ENCODE peak calls at places on chromosomes 12 and 14, in nine cellular contexts. One of them, this sample, is unnamed.

GRCh38 chr14:74309125-74309654 is 6.5 kb upstream of the ABCD4 start:
- DNase-seq in NB4: no peak
- DNase-seq in IMR-90: no peak
- DNase-seq in HFF-Myc: no peak
- DNase-seq in GM10248: no peak
- DNase-seq in left ventricle myocardium inferior: no peak
- DNase-seq in Calu3: no peak
- DNase-seq in tibial artery: no peak
- DNase-seq in GM12878: no peak
- DNase-seq in this sample: no peak

GRCh38 chr12:6347367-6348338 is 5.8 kb upstream of the TNFRSF1A start:
- DNase-seq in NB4: no peak
- DNase-seq in IMR-90: peak; percentile 64
- DNase-seq in HFF-Myc: no peak
- DNase-seq in GM10248: no peak
- DNase-seq in left ventricle myocardium inferior: peak; percentile 61
- DNase-seq in Calu3: no peak
- DNase-seq in tibial artery: peak; percentile 87
- DNase-seq in GM12878: no peak
- DNase-seq in this sample: no peak

GRCh38 chr12:25459541-25459951 is 93.5 kb downstream of the LMNTD1 start:
- DNase-seq in NB4: peak; percentile 55
- DNase-seq in IMR-90: no peak
- DNase-seq in HFF-Myc: no peak
- DNase-seq in GM10248: peak; percentile 21
- DNase-seq in left ventricle myocardium inferior: peak; percentile 23
- DNase-seq in Calu3: no peak
- DNase-seq in tibial artery: no peak
- DNase-seq in GM12878: peak; percentile 5
- DNase-seq in this sample: no peak

GRCh38 chr12:93862424-93862823 is 185.2 kb downstream of the CRADD start:
- DNase-seq in NB4: no peak
- DNase-seq in IMR-90: no peak
- DNase-seq in HFF-Myc: no peak
- DNase-seq in GM10248: no peak
- DNase-seq in left ventricle myocardium inferior: no peak
- DNase-seq in Calu3: no peak
- DNase-seq in tibial artery: no peak
- DNase-seq in GM12878: no peak
- DNase-seq in this sample: peak; percentile 2

GRCh38 chr12:119072463-119072862 is 91.1 kb downstream of the SRRM4 start:
- DNase-seq in NB4: no peak
- DNase-seq in IMR-90: no peak
- DNase-seq in HFF-Myc: no peak
- DNase-seq in GM10248: no peak
- DNase-seq in left ventricle myocardium inferior: no peak
- DNase-seq in Calu3: no peak
- DNase-seq in tibial artery: no peak
- DNase-seq in GM12878: no peak
- DNase-seq in this sample: no peak

GRCh38 chr14:44988694-44989093 is 26.7 kb downstream of the TOGARAM1 start:
- DNase-seq in NB4: peak; percentile 19
- DNase-seq in IMR-90: no peak
- DNase-seq in HFF-Myc: no peak
- DNase-seq in GM10248: no peak
- DNase-seq in left ventricle myocardium inferior: peak; percentile 43
- DNase-seq in Calu3: no peak
- DNase-seq in tibial artery: no peak
- DNase-seq in GM12878: no peak
- DNase-seq in this sample: no peak

GRCh38 chr14:59274991-59275391 is 86.5 kb downstream of the DAAM1 start:
- DNase-seq in NB4: peak; percentile 18
- DNase-seq in IMR-90: no peak
- DNase-seq in HFF-Myc: no peak
- DNase-seq in GM10248: peak; percentile 15
- DNase-seq in left ventricle myocardium inferior: peak; percentile 41
- DNase-seq in Calu3: peak; percentile 42
- DNase-seq in tibial artery: no peak
- DNase-seq in GM12878: peak; percentile 67
- DNase-seq in this sample: no peak

GRCh38 chr12:252634-253033 is 10.0 kb downstream of the SLC6A13 start:
- DNase-seq in NB4: no peak
- DNase-seq in IMR-90: no peak
- DNase-seq in HFF-Myc: no peak
- DNase-seq in GM10248: no peak
- DNase-seq in left ventricle myocardium inferior: no peak
- DNase-seq in Calu3: peak; percentile 14
- DNase-seq in tibial artery: no peak
- DNase-seq in GM12878: no peak
- DNase-seq in this sample: no peak

GRCh38 chr12:42809226-42809625 is 219.7 kb upstream of the PRICKLE1 start:
- DNase-seq in NB4: no peak
- DNase-seq in IMR-90: peak; percentile 48
- DNase-seq in HFF-Myc: no peak
- DNase-seq in GM10248: no peak
- DNase-seq in left ventricle myocardium inferior: no peak
- DNase-seq in Calu3: no peak
- DNase-seq in tibial artery: no peak
- DNase-seq in GM12878: no peak
- DNase-seq in this sample: no peak

GRCh38 chr14:103626150-103626850 is 2.7 kb upstream of the KLC1 start:
- DNase-seq in NB4: peak; percentile 22
- DNase-seq in IMR-90: no peak
- DNase-seq in HFF-Myc: no peak
- DNase-seq in GM10248: no peak
- DNase-seq in left ventricle myocardium inferior: no peak
- DNase-seq in Calu3: no peak
- DNase-seq in tibial artery: no peak
- DNase-seq in GM12878: no peak
- DNase-seq in this sample: no peak

GRCh38 chr12:66916189-66916588 is 237.3 kb upstream of the GRIP1 start:
- DNase-seq in NB4: no peak
- DNase-seq in IMR-90: no peak
- DNase-seq in HFF-Myc: no peak
- DNase-seq in GM10248: no peak
- DNase-seq in left ventricle myocardium inferior: no peak
- DNase-seq in Calu3: no peak
- DNase-seq in tibial artery: no peak
- DNase-seq in GM12878: no peak
- DNase-seq in this sample: no peak

GRCh38 chr14:60756847-60757246 is 22.3 kb downstream of the MNAT1 start:
- DNase-seq in NB4: no peak
- DNase-seq in IMR-90: peak; percentile 44
- DNase-seq in HFF-Myc: no peak
- DNase-seq in GM10248: no peak
- DNase-seq in left ventricle myocardium inferior: no peak
- DNase-seq in Calu3: no peak
- DNase-seq in tibial artery: no peak
- DNase-seq in GM12878: no peak
- DNase-seq in this sample: no peak

GRCh38 chr14:23376477-23377200 is at the start of gene CMTM5:
- DNase-seq in NB4: peak; percentile 14
- DNase-seq in IMR-90: no peak
- DNase-seq in HFF-Myc: no peak
- DNase-seq in GM10248: no peak
- DNase-seq in left ventricle myocardium inferior: no peak
- DNase-seq in Calu3: no peak
- DNase-seq in tibial artery: no peak
- DNase-seq in GM12878: no peak
- DNase-seq in this sample: peak; percentile 25

GRCh38 chr12:62522984-62523383 is 56.4 kb downstream of the MON2 start:
- DNase-seq in NB4: peak; percentile 22
- DNase-seq in IMR-90: peak; percentile 15
- DNase-seq in HFF-Myc: no peak
- DNase-seq in GM10248: peak; percentile 15
- DNase-seq in left ventricle myocardium inferior: no peak
- DNase-seq in Calu3: no peak
- DNase-seq in tibial artery: no peak
- DNase-seq in GM12878: no peak
- DNase-seq in this sample: no peak

GRCh38 chr14:74237441-74237840 is 1.8 kb upstream of the VSX2 start:
- DNase-seq in NB4: no peak
- DNase-seq in IMR-90: no peak
- DNase-seq in HFF-Myc: no peak
- DNase-seq in GM10248: no peak
- DNase-seq in left ventricle myocardium inferior: no peak
- DNase-seq in Calu3: no peak
- DNase-seq in tibial artery: no peak
- DNase-seq in GM12878: no peak
- DNase-seq in this sample: no peak

GRCh38 chr14:36807727-36808126 is 146.1 kb downstream of the PAX9 start:
- DNase-seq in NB4: no peak
- DNase-seq in IMR-90: no peak
- DNase-seq in HFF-Myc: no peak
- DNase-seq in GM10248: no peak
- DNase-seq in left ventricle myocardium inferior: no peak
- DNase-seq in Calu3: no peak
- DNase-seq in tibial artery: no peak
- DNase-seq in GM12878: no peak
- DNase-seq in this sample: no peak

GRCh38 chr14:55019968-55020554 is 6.8 kb downstream of the WDHD1 start:
- DNase-seq in NB4: no peak
- DNase-seq in IMR-90: peak; percentile 51
- DNase-seq in HFF-Myc: no peak
- DNase-seq in GM10248: no peak
- DNase-seq in left ventricle myocardium inferior: no peak
- DNase-seq in Calu3: no peak
- DNase-seq in tibial artery: no peak
- DNase-seq in GM12878: no peak
- DNase-seq in this sample: no peak

GRCh38 chr12:15540469-15540872 is 218.2 kb downstream of the PTPRO start:
- DNase-seq in NB4: no peak
- DNase-seq in IMR-90: peak; percentile 78
- DNase-seq in HFF-Myc: peak; percentile 64
- DNase-seq in GM10248: no peak
- DNase-seq in left ventricle myocardium inferior: no peak
- DNase-seq in Calu3: no peak
- DNase-seq in tibial artery: no peak
- DNase-seq in GM12878: no peak
- DNase-seq in this sample: no peak

DNA sequence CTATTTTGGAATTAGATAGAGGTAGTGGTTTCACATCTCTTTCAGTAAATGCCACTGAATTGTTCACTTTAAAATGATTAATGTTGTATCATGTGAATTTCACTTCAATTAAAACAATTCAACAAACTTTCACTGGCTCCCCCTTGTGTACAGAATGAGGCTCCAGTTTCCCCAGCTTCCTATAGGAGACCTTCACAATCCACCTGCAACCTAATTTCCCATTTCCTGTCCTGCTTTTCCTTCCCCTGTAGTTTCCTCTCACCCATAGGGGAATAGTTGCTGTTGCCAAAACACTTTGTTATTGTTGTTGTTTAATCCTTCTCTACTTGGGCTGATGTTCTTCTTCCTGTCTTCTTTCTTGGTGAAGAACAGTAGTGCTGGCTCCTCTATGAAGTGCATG is 59.8 kb downstream of the NPAS3 start:
- DNase-seq in NB4: no peak
- DNase-seq in IMR-90: peak; percentile 9
- DNase-seq in HFF-Myc: peak; percentile 20
- DNase-seq in GM10248: no peak
- DNase-seq in left ventricle myocardium inferior: no peak
- DNase-seq in Calu3: peak; percentile 1
- DNase-seq in tibial artery: no peak
- DNase-seq in GM12878: no peak
- DNase-seq in this sample: no peak
- TF ChIP-seq CTCF in NB4: no peak
- TF ChIP-seq CTCF in IMR-90: peak; percentile 55
- TF ChIP-seq CTCF in HFF-Myc: peak; percentile 53
- TF ChIP-seq CTCF in GM10248: no peak
- TF ChIP-seq CTCF in left ventricle myocardium inferior: peak; percentile 62
- TF ChIP-seq CTCF in Calu3: no peak
- TF ChIP-seq CTCF in tibial artery: peak; percentile 35
- TF ChIP-seq CTCF in GM12878: no peak
- TF ChIP-seq CTCF in this sample: peak; percentile 24

DNA sequence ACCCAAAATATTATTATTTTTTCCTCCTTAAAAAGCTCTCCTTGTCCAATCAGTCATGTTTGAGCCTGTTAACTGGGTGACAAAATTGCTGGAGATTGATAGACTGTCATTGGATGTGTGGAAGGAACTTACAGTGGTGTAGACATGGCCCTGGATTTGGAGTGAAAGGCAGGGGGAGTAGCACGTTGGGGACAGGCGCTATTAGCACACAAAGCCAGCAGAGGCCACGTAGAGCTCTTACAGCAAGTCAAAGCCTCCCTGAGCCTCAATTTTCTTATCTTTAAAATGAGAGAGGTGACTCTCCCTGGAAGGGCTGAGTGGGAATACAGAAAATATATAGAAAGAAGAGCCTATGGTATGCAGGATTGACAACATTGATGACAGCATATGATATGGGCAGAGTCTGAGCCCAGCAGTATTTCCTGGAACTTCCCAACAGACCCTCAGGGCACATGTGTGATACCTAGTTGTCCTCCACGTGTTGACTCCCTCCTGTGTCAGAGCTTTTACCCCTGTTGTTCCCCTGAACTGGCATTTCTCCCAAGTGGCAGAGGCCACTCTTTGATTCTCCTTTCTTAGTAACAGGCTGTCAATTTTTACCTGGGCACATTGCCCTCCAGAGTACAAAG is 504.9 kb downstream of the VRK1 start:
- DNase-seq in NB4: peak; percentile 4
- DNase-seq in IMR-90: no peak
- DNase-seq in HFF-Myc: no peak
- DNase-seq in GM10248: no peak
- DNase-seq in left ventricle myocardium inferior: no peak
- DNase-seq in Calu3: no peak
- DNase-seq in tibial artery: no peak
- DNase-seq in GM12878: no peak
- DNase-seq in this sample: no peak
- TF ChIP-seq CTCF in NB4: no peak
- TF ChIP-seq CTCF in IMR-90: no peak
- TF ChIP-seq CTCF in HFF-Myc: no peak
- TF ChIP-seq CTCF in GM10248: no peak
- TF ChIP-seq CTCF in left ventricle myocardium inferior: no peak
- TF ChIP-seq CTCF in Calu3: no peak
- TF ChIP-seq CTCF in tibial artery: no peak
- TF ChIP-seq CTCF in GM12878: no peak
- TF ChIP-seq CTCF in this sample: no peak

GRCh38 chr14:100056964-100057817 is 8.0 kb upstream of the EVL start:
- DNase-seq in NB4: peak; percentile 66
- DNase-seq in IMR-90: peak; percentile 43
- DNase-seq in HFF-Myc: no peak
- DNase-seq in GM10248: peak; percentile 69
- DNase-seq in left ventricle myocardium inferior: no peak
- DNase-seq in Calu3: no peak
- DNase-seq in tibial artery: no peak
- DNase-seq in GM12878: no peak
- DNase-seq in this sample: no peak
- TF ChIP-seq CTCF in NB4: peak; percentile 23
- TF ChIP-seq CTCF in IMR-90: peak; percentile 36
- TF ChIP-seq CTCF in HFF-Myc: peak; percentile 6
- TF ChIP-seq CTCF in GM10248: peak; percentile 49
- TF ChIP-seq CTCF in left ventricle myocardium inferior: peak; percentile 49
- TF ChIP-seq CTCF in Calu3: no peak
- TF ChIP-seq CTCF in tibial artery: peak; percentile 46
- TF ChIP-seq CTCF in GM12878: peak; percentile 61
- TF ChIP-seq CTCF in this sample: peak; percentile 18

DNA sequence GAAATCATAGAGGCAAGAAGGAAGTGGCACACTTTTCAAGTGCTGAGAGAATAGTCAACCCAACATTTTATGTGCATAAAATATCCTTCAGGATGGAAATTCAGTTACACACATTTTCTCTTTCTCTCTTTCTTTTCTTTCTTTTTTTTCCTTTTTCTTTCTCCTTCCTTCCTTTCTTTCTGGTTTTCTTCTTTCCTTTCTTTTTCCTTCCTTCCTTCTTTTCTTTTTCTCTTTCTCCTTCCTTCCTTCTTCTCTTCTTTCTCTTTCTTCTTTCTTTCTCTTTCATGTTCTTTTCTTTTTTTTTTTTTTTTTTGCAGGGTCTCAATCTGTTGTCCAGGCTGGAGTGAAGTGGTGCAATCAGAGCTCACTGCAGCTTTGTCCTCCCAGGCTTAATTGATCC is 38.7 kb upstream of the OR5AU1 start:
- DNase-seq in NB4: no peak
- DNase-seq in IMR-90: no peak
- DNase-seq in HFF-Myc: no peak
- DNase-seq in GM10248: no peak
- DNase-seq in left ventricle myocardium inferior: no peak
- DNase-seq in Calu3: no peak
- DNase-seq in tibial artery: no peak
- DNase-seq in GM12878: no peak
- DNase-seq in this sample: no peak
- TF ChIP-seq CTCF in NB4: no peak
- TF ChIP-seq CTCF in IMR-90: no peak
- TF ChIP-seq CTCF in HFF-Myc: no peak
- TF ChIP-seq CTCF in GM10248: no peak
- TF ChIP-seq CTCF in left ventricle myocardium inferior: no peak
- TF ChIP-seq CTCF in Calu3: no peak
- TF ChIP-seq CTCF in tibial artery: no peak
- TF ChIP-seq CTCF in GM12878: no peak
- TF ChIP-seq CTCF in this sample: no peak